ENCODE peak calls at places on chromosomes 11 and 22, in ten cellular contexts. One of them, this sample, is unnamed.

GRCh38 chr11:11856638-11857037 is 14.9 kb downstream of the USP47 start:
- DNase-seq in caudate nucleus: no peak
- DNase-seq in HFF-Myc: no peak
- DNase-seq in NCI-H69: no peak
- DNase-seq in stimulated activated CD8-positive, alpha-beta memory T cell treated with anti-CD3 and anti-CD28 coated beads, Interleukin-7, amount 100 ng/mL, for 24 hours: no peak
- DNase-seq in HTR-8/SVneo: no peak
- DNase-seq in GM04504: no peak
- DNase-seq in HS-5: no peak
- DNase-seq in uterus: no peak
- DNase-seq in A549: no peak
- DNase-seq in this sample: no peak

GRCh38 chr22:50270302-50271010 is at the start of gene MAPK11:
- DNase-seq in caudate nucleus: peak; percentile 35
- DNase-seq in HFF-Myc: no peak
- DNase-seq in NCI-H69: peak; percentile 86
- DNase-seq in stimulated activated CD8-positive, alpha-beta memory T cell treated with anti-CD3 and anti-CD28 coated beads, Interleukin-7, amount 100 ng/mL, for 24 hours: no peak
- DNase-seq in HTR-8/SVneo: no peak
- DNase-seq in GM04504: no peak
- DNase-seq in HS-5: peak; percentile 35
- DNase-seq in uterus: peak; percentile 59
- DNase-seq in A549: no peak
- DNase-seq in this sample: peak; percentile 87

GRCh38 chr22:40212126-40212525 is 34.4 kb downstream of the TNRC6B start:
- DNase-seq in caudate nucleus: no peak
- DNase-seq in HFF-Myc: no peak
- DNase-seq in NCI-H69: no peak
- DNase-seq in stimulated activated CD8-positive, alpha-beta memory T cell treated with anti-CD3 and anti-CD28 coated beads, Interleukin-7, amount 100 ng/mL, for 24 hours: no peak
- DNase-seq in HTR-8/SVneo: no peak
- DNase-seq in GM04504: no peak
- DNase-seq in HS-5: no peak
- DNase-seq in uterus: no peak
- DNase-seq in A549: no peak
- DNase-seq in this sample: no peak

GRCh38 chr22:22348127-22348814 is 103.7 kb downstream of the VPREB1 start:
- DNase-seq in caudate nucleus: peak; percentile 40
- DNase-seq in HFF-Myc: no peak
- DNase-seq in NCI-H69: peak; percentile 45
- DNase-seq in stimulated activated CD8-positive, alpha-beta memory T cell treated with anti-CD3 and anti-CD28 coated beads, Interleukin-7, amount 100 ng/mL, for 24 hours: no peak
- DNase-seq in HTR-8/SVneo: no peak
- DNase-seq in GM04504: no peak
- DNase-seq in HS-5: no peak
- DNase-seq in uterus: no peak
- DNase-seq in A549: no peak
- DNase-seq in this sample: no peak

GRCh38 chr11:65571940-65572339 is 398 bp upstream of the FAM89B start:
- DNase-seq in caudate nucleus: no peak
- DNase-seq in HFF-Myc: no peak
- DNase-seq in NCI-H69: peak; percentile 76
- DNase-seq in stimulated activated CD8-positive, alpha-beta memory T cell treated with anti-CD3 and anti-CD28 coated beads, Interleukin-7, amount 100 ng/mL, for 24 hours: no peak
- DNase-seq in HTR-8/SVneo: no peak
- DNase-seq in GM04504: no peak
- DNase-seq in HS-5: no peak
- DNase-seq in uterus: no peak
- DNase-seq in A549: peak; percentile 84
- DNase-seq in this sample: peak; percentile 47

GRCh38 chr22:17368727-17369552 is at the start of gene CECR2:
- DNase-seq in caudate nucleus: peak; percentile 40
- DNase-seq in HFF-Myc: no peak
- DNase-seq in NCI-H69: peak; percentile 90
- DNase-seq in stimulated activated CD8-positive, alpha-beta memory T cell treated with anti-CD3 and anti-CD28 coated beads, Interleukin-7, amount 100 ng/mL, for 24 hours: no peak
- DNase-seq in HTR-8/SVneo: peak; percentile 54
- DNase-seq in GM04504: no peak
- DNase-seq in HS-5: no peak
- DNase-seq in uterus: peak; percentile 51
- DNase-seq in A549: no peak
- DNase-seq in this sample: peak; percentile 1

GRCh38 chr11:116874251-116874650 is 36.8 kb upstream of the APOA1 start:
- DNase-seq in caudate nucleus: no peak
- DNase-seq in HFF-Myc: no peak
- DNase-seq in NCI-H69: no peak
- DNase-seq in stimulated activated CD8-positive, alpha-beta memory T cell treated with anti-CD3 and anti-CD28 coated beads, Interleukin-7, amount 100 ng/mL, for 24 hours: no peak
- DNase-seq in HTR-8/SVneo: no peak
- DNase-seq in GM04504: no peak
- DNase-seq in HS-5: no peak
- DNase-seq in uterus: no peak
- DNase-seq in A549: no peak
- DNase-seq in this sample: no peak

GRCh38 chr11:8070417-8071101 is 10.5 kb upstream of the TUB start:
- DNase-seq in caudate nucleus: no peak
- DNase-seq in HFF-Myc: no peak
- DNase-seq in NCI-H69: peak; percentile 61
- DNase-seq in stimulated activated CD8-positive, alpha-beta memory T cell treated with anti-CD3 and anti-CD28 coated beads, Interleukin-7, amount 100 ng/mL, for 24 hours: no peak
- DNase-seq in HTR-8/SVneo: peak; percentile 67
- DNase-seq in GM04504: no peak
- DNase-seq in HS-5: no peak
- DNase-seq in uterus: peak; percentile 22
- DNase-seq in A549: peak; percentile 84
- DNase-seq in this sample: peak; percentile 74

GRCh38 chr11:35419713-35420333 is 465 bp upstream of the SLC1A2 start:
- DNase-seq in caudate nucleus: no peak
- DNase-seq in HFF-Myc: no peak
- DNase-seq in NCI-H69: peak; percentile 87
- DNase-seq in stimulated activated CD8-positive, alpha-beta memory T cell treated with anti-CD3 and anti-CD28 coated beads, Interleukin-7, amount 100 ng/mL, for 24 hours: no peak
- DNase-seq in HTR-8/SVneo: no peak
- DNase-seq in GM04504: no peak
- DNase-seq in HS-5: no peak
- DNase-seq in uterus: no peak
- DNase-seq in A549: no peak
- DNase-seq in this sample: no peak

GRCh38 chr11:36048496-36049247 is 104.8 kb downstream of the LDLRAD3 start:
- DNase-seq in caudate nucleus: no peak
- DNase-seq in HFF-Myc: no peak
- DNase-seq in NCI-H69: no peak
- DNase-seq in stimulated activated CD8-positive, alpha-beta memory T cell treated with anti-CD3 and anti-CD28 coated beads, Interleukin-7, amount 100 ng/mL, for 24 hours: no peak
- DNase-seq in HTR-8/SVneo: no peak
- DNase-seq in GM04504: no peak
- DNase-seq in HS-5: no peak
- DNase-seq in uterus: no peak
- DNase-seq in A549: no peak
- DNase-seq in this sample: no peak

GRCh38 chr11:116707250-116707649 is 65.5 kb downstream of the BUD13 start:
- DNase-seq in caudate nucleus: no peak
- DNase-seq in HFF-Myc: no peak
- DNase-seq in NCI-H69: peak; percentile 96
- DNase-seq in stimulated activated CD8-positive, alpha-beta memory T cell treated with anti-CD3 and anti-CD28 coated beads, Interleukin-7, amount 100 ng/mL, for 24 hours: no peak
- DNase-seq in HTR-8/SVneo: no peak
- DNase-seq in GM04504: no peak
- DNase-seq in HS-5: no peak
- DNase-seq in uterus: no peak
- DNase-seq in A549: no peak
- DNase-seq in this sample: no peak

GRCh38 chr22:16845465-16845864 is 20.3 kb upstream of the XKR3 start:
- DNase-seq in caudate nucleus: no peak
- DNase-seq in HFF-Myc: no peak
- DNase-seq in NCI-H69: no peak
- DNase-seq in stimulated activated CD8-positive, alpha-beta memory T cell treated with anti-CD3 and anti-CD28 coated beads, Interleukin-7, amount 100 ng/mL, for 24 hours: no peak
- DNase-seq in HTR-8/SVneo: no peak
- DNase-seq in GM04504: no peak
- DNase-seq in HS-5: no peak
- DNase-seq in uterus: no peak
- DNase-seq in A549: no peak
- DNase-seq in this sample: no peak

GRCh38 chr22:49102367-49102766 is 725.3 kb downstream of the BRD1 start:
- DNase-seq in caudate nucleus: no peak
- DNase-seq in HFF-Myc: no peak
- DNase-seq in NCI-H69: no peak
- DNase-seq in stimulated activated CD8-positive, alpha-beta memory T cell treated with anti-CD3 and anti-CD28 coated beads, Interleukin-7, amount 100 ng/mL, for 24 hours: no peak
- DNase-seq in HTR-8/SVneo: no peak
- DNase-seq in GM04504: no peak
- DNase-seq in HS-5: no peak
- DNase-seq in uterus: no peak
- DNase-seq in A549: no peak
- DNase-seq in this sample: no peak

GRCh38 chr11:116849060-116849459 is 11.6 kb upstream of the APOA1 start:
- DNase-seq in caudate nucleus: no peak
- DNase-seq in HFF-Myc: no peak
- DNase-seq in NCI-H69: no peak
- DNase-seq in stimulated activated CD8-positive, alpha-beta memory T cell treated with anti-CD3 and anti-CD28 coated beads, Interleukin-7, amount 100 ng/mL, for 24 hours: no peak
- DNase-seq in HTR-8/SVneo: no peak
- DNase-seq in GM04504: no peak
- DNase-seq in HS-5: no peak
- DNase-seq in uterus: no peak
- DNase-seq in A549: no peak
- DNase-seq in this sample: no peak

GRCh38 chr11:69312418-69313399 is 18.8 kb downstream of the MYEOV start:
- DNase-seq in caudate nucleus: no peak
- DNase-seq in HFF-Myc: no peak
- DNase-seq in NCI-H69: no peak
- DNase-seq in stimulated activated CD8-positive, alpha-beta memory T cell treated with anti-CD3 and anti-CD28 coated beads, Interleukin-7, amount 100 ng/mL, for 24 hours: no peak
- DNase-seq in HTR-8/SVneo: no peak
- DNase-seq in GM04504: no peak
- DNase-seq in HS-5: no peak
- DNase-seq in uterus: no peak
- DNase-seq in A549: no peak
- DNase-seq in this sample: no peak

GRCh38 chr11:73340164-73340563 is 32.1 kb downstream of the ARHGEF17 start:
- DNase-seq in caudate nucleus: no peak
- DNase-seq in HFF-Myc: no peak
- DNase-seq in NCI-H69: peak; percentile 34
- DNase-seq in stimulated activated CD8-positive, alpha-beta memory T cell treated with anti-CD3 and anti-CD28 coated beads, Interleukin-7, amount 100 ng/mL, for 24 hours: no peak
- DNase-seq in HTR-8/SVneo: no peak
- DNase-seq in GM04504: no peak
- DNase-seq in HS-5: no peak
- DNase-seq in uterus: no peak
- DNase-seq in A549: no peak
- DNase-seq in this sample: no peak

GRCh38 chr11:82960000-82960778 is 58.7 kb downstream of the DDIAS start:
- DNase-seq in caudate nucleus: no peak
- DNase-seq in HFF-Myc: no peak
- DNase-seq in NCI-H69: no peak
- DNase-seq in stimulated activated CD8-positive, alpha-beta memory T cell treated with anti-CD3 and anti-CD28 coated beads, Interleukin-7, amount 100 ng/mL, for 24 hours: no peak
- DNase-seq in HTR-8/SVneo: no peak
- DNase-seq in GM04504: no peak
- DNase-seq in HS-5: no peak
- DNase-seq in uterus: no peak
- DNase-seq in A549: no peak
- DNase-seq in this sample: no peak

GRCh38 chr22:23175817-23176644 is 4.3 kb upstream of the BCR start:
- DNase-seq in caudate nucleus: no peak
- DNase-seq in HFF-Myc: no peak
- DNase-seq in NCI-H69: no peak
- DNase-seq in stimulated activated CD8-positive, alpha-beta memory T cell treated with anti-CD3 and anti-CD28 coated beads, Interleukin-7, amount 100 ng/mL, for 24 hours: no peak
- DNase-seq in HTR-8/SVneo: no peak
- DNase-seq in GM04504: no peak
- DNase-seq in HS-5: no peak
- DNase-seq in uterus: no peak
- DNase-seq in A549: no peak
- DNase-seq in this sample: no peak

GRCh38 chr11:66106786-66107599 is 36.9 kb downstream of the PACS1 start:
- DNase-seq in caudate nucleus: no peak
- DNase-seq in HFF-Myc: no peak
- DNase-seq in NCI-H69: no peak
- DNase-seq in stimulated activated CD8-positive, alpha-beta memory T cell treated with anti-CD3 and anti-CD28 coated beads, Interleukin-7, amount 100 ng/mL, for 24 hours: no peak
- DNase-seq in HTR-8/SVneo: peak; percentile 56
- DNase-seq in GM04504: no peak
- DNase-seq in HS-5: no peak
- DNase-seq in uterus: no peak
- DNase-seq in A549: no peak
- DNase-seq in this sample: no peak

GRCh38 chr11:69669486-69669885 is 5.7 kb downstream of the LTO1 start:
- DNase-seq in caudate nucleus: no peak
- DNase-seq in HFF-Myc: no peak
- DNase-seq in NCI-H69: no peak
- DNase-seq in stimulated activated CD8-positive, alpha-beta memory T cell treated with anti-CD3 and anti-CD28 coated beads, Interleukin-7, amount 100 ng/mL, for 24 hours: no peak
- DNase-seq in HTR-8/SVneo: no peak
- DNase-seq in GM04504: no peak
- DNase-seq in HS-5: no peak
- DNase-seq in uterus: peak; percentile 13
- DNase-seq in A549: no peak
- DNase-seq in this sample: no peak

GRCh38 chr11:12680246-12680939 is 6.2 kb downstream of the TEAD1 start:
- DNase-seq in caudate nucleus: peak; percentile 80
- DNase-seq in HFF-Myc: peak; percentile 66
- DNase-seq in NCI-H69: peak; percentile 99
- DNase-seq in stimulated activated CD8-positive, alpha-beta memory T cell treated with anti-CD3 and anti-CD28 coated beads, Interleukin-7, amount 100 ng/mL, for 24 hours: no peak
- DNase-seq in HTR-8/SVneo: no peak
- DNase-seq in GM04504: peak; percentile 76
- DNase-seq in HS-5: no peak
- DNase-seq in uterus: peak; percentile 87
- DNase-seq in A549: no peak
- DNase-seq in this sample: peak; percentile 95

GRCh38 chr22:29313126-29314071 is 2.1 kb downstream of the RASL10A start:
- DNase-seq in caudate nucleus: no peak
- DNase-seq in HFF-Myc: no peak
- DNase-seq in NCI-H69: no peak
- DNase-seq in stimulated activated CD8-positive, alpha-beta memory T cell treated with anti-CD3 and anti-CD28 coated beads, Interleukin-7, amount 100 ng/mL, for 24 hours: no peak
- DNase-seq in HTR-8/SVneo: no peak
- DNase-seq in GM04504: no peak
- DNase-seq in HS-5: no peak
- DNase-seq in uterus: no peak
- DNase-seq in A549: no peak
- DNase-seq in this sample: no peak

GRCh38 chr11:46533396-46534110 is 60.3 kb downstream of the AMBRA1 start:
- DNase-seq in caudate nucleus: no peak
- DNase-seq in HFF-Myc: no peak
- DNase-seq in NCI-H69: no peak
- DNase-seq in stimulated activated CD8-positive, alpha-beta memory T cell treated with anti-CD3 and anti-CD28 coated beads, Interleukin-7, amount 100 ng/mL, for 24 hours: no peak
- DNase-seq in HTR-8/SVneo: no peak
- DNase-seq in GM04504: no peak
- DNase-seq in HS-5: no peak
- DNase-seq in uterus: no peak
- DNase-seq in A549: no peak
- DNase-seq in this sample: no peak

GRCh38 chr11:112590778-112591177 is 330.1 kb upstream of the PLET1 start:
- DNase-seq in caudate nucleus: no peak
- DNase-seq in HFF-Myc: no peak
- DNase-seq in NCI-H69: no peak
- DNase-seq in stimulated activated CD8-positive, alpha-beta memory T cell treated with anti-CD3 and anti-CD28 coated beads, Interleukin-7, amount 100 ng/mL, for 24 hours: no peak
- DNase-seq in HTR-8/SVneo: no peak
- DNase-seq in GM04504: peak; percentile 10
- DNase-seq in HS-5: no peak
- DNase-seq in uterus: peak; percentile 50
- DNase-seq in A549: no peak
- DNase-seq in this sample: no peak

GRCh38 chr22:35219012-35219411 is 38.3 kb upstream of the HMGXB4 start:
- DNase-seq in caudate nucleus: no peak
- DNase-seq in HFF-Myc: no peak
- DNase-seq in NCI-H69: no peak
- DNase-seq in stimulated activated CD8-positive, alpha-beta memory T cell treated with anti-CD3 and anti-CD28 coated beads, Interleukin-7, amount 100 ng/mL, for 24 hours: no peak
- DNase-seq in HTR-8/SVneo: peak; percentile 62
- DNase-seq in GM04504: peak; percentile 58
- DNase-seq in HS-5: no peak
- DNase-seq in uterus: no peak
- DNase-seq in A549: peak; percentile 7
- DNase-seq in this sample: peak; percentile 24

GRCh38 chr22:37403267-37403960 is 23.9 kb downstream of the ELFN2 start:
- DNase-seq in caudate nucleus: no peak
- DNase-seq in HFF-Myc: no peak
- DNase-seq in NCI-H69: peak; percentile 73
- DNase-seq in stimulated activated CD8-positive, alpha-beta memory T cell treated with anti-CD3 and anti-CD28 coated beads, Interleukin-7, amount 100 ng/mL, for 24 hours: no peak
- DNase-seq in HTR-8/SVneo: no peak
- DNase-seq in GM04504: no peak
- DNase-seq in HS-5: no peak
- DNase-seq in uterus: no peak
- DNase-seq in A549: no peak
- DNase-seq in this sample: no peak

GRCh38 chr22:17191163-17191562 is 28.1 kb downstream of the ADA2 start:
- DNase-seq in caudate nucleus: no peak
- DNase-seq in HFF-Myc: no peak
- DNase-seq in NCI-H69: peak; percentile 52
- DNase-seq in stimulated activated CD8-positive, alpha-beta memory T cell treated with anti-CD3 and anti-CD28 coated beads, Interleukin-7, amount 100 ng/mL, for 24 hours: no peak
- DNase-seq in HTR-8/SVneo: no peak
- DNase-seq in GM04504: peak; percentile 59
- DNase-seq in HS-5: no peak
- DNase-seq in uterus: no peak
- DNase-seq in A549: no peak
- DNase-seq in this sample: peak; percentile 40

GRCh38 chr22:50084085-50084484 is 1.1 kb downstream of the MLC1 start:
- DNase-seq in caudate nucleus: no peak
- DNase-seq in HFF-Myc: no peak
- DNase-seq in NCI-H69: no peak
- DNase-seq in stimulated activated CD8-positive, alpha-beta memory T cell treated with anti-CD3 and anti-CD28 coated beads, Interleukin-7, amount 100 ng/mL, for 24 hours: no peak
- DNase-seq in HTR-8/SVneo: no peak
- DNase-seq in GM04504: no peak
- DNase-seq in HS-5: no peak
- DNase-seq in uterus: no peak
- DNase-seq in A549: no peak
- DNase-seq in this sample: no peak

This sample was measured in adipocyte.